ENCODE peak calls at places on chromosomes 11 and 22, in five cellular contexts. Y, U, A, M and W are unnamed samples.
A peak's percentile ranks its signal among the peaks of the same experiment; 100 is the strongest.

GRCh38 chr11:129041611-129042018 is 98.9 kb upstream of the TP53AIP1 start:
- ATAC-seq in Y (no peak), A (peak; percentile 83), M (no peak), U (no peak), W (no peak)

GRCh38 chr11:30936476-30936875 is 350.3 kb upstream of the MPPED2 start:
- ATAC-seq in U (no peak), A (no peak), M (no peak), Y (no peak), W (no peak)

GRCh38 chr11:27194976-27195375 is 154.4 kb downstream of the BBOX1 start:
- ATAC-seq in U (no peak), M (no peak), Y (no peak), A (no peak), W (no peak)

GRCh38 chr11:128472128-128473110 is 114.9 kb downstream of the ETS1 start:
- ATAC-seq in M (peak; percentile 33), Y (peak; percentile 10), A (peak; percentile 36), U (no peak), W (no peak)

GRCh38 chr11:36037031-36037430 is 93.2 kb downstream of the LDLRAD3 start:
- ATAC-seq in M (no peak), U (no peak), A (no peak), Y (no peak), W (no peak)

GRCh38 chr11:130162733-130163132 is 3.2 kb downstream of the ST14 start:
- ATAC-seq in Y (no peak), U (no peak), M (no peak), A (no peak), W (no peak)

GRCh38 chr11:121337078-121337477 is 44.5 kb downstream of the SC5D start:
- ATAC-seq in A (no peak), U (no peak), Y (no peak), M (no peak), W (no peak)

GRCh38 chr11:110128161-110128560 is 35.0 kb downstream of the ZC3H12C start:
- ATAC-seq in A (peak; percentile 73), M (no peak), U (peak; percentile 54), Y (no peak), W (no peak)

GRCh38 chr11:10561043-10561818 is 7.2 kb downstream of the LYVE1 start:
- ATAC-seq in A (peak; percentile 35), U (peak; percentile 74), M (no peak), Y (no peak), W (no peak)

GRCh38 chr22:45600791-45601730 is 70.6 kb upstream of the ATXN10 start:
- ATAC-seq in U (no peak), A (no peak), Y (no peak), M (no peak), W (peak; percentile 64)

GRCh38 chr22:45603631-45604030 is 68.0 kb upstream of the ATXN10 start:
- ATAC-seq in A (no peak), U (peak; percentile 10), Y (no peak), M (no peak), W (no peak)

GRCh38 chr22:45602004-45602733 is 69.5 kb upstream of the ATXN10 start:
- ATAC-seq in Y (no peak), A (no peak), M (no peak), U (no peak), W (no peak)

GRCh38 chr22:45604239-45604711 is 67.4 kb upstream of the ATXN10 start:
- ATAC-seq in U (peak; percentile 61), M (no peak), A (no peak), Y (no peak), W (peak; percentile 1)

GRCh38 chr22:45602824-45603301 is 68.8 kb upstream of the ATXN10 start:
- ATAC-seq in Y (no peak), U (peak; percentile 44), M (no peak), A (peak; percentile 56), W (peak; percentile 17)
- H3K4me3 ChIP-seq in Y (no peak overlapping the region), U (no peak overlapping the region), M (no peak overlapping the region), A (no peak overlapping the region), W (no peak overlapping the region)

GRCh38 chr11:102456381-102456780 is 3.8 kb upstream of the TMEM123 start:
- ATAC-seq in Y (no peak), M (no peak), U (no peak), A (no peak), W (no peak)

GRCh38 chr11:102452461-102453285 is at the start of gene TMEM123:
- ATAC-seq in M (peak; percentile 72), U (peak; percentile 86), Y (peak; percentile 64), A (peak; percentile 87), W (peak; percentile 88)

GRCh38 chr11:102453286-102453797 is 777 bp upstream of the TMEM123 start:
- ATAC-seq in Y (no peak), U (peak; percentile 3), A (peak; percentile 6), M (peak; percentile 4), W (no peak)

GRCh38 chr11:102451693-102452460 is 688 bp downstream of the TMEM123 start:
- ATAC-seq in U (peak; percentile 76), Y (peak; percentile 76), A (peak; percentile 65), M (peak; percentile 54), W (peak; percentile 60)

DNA sequence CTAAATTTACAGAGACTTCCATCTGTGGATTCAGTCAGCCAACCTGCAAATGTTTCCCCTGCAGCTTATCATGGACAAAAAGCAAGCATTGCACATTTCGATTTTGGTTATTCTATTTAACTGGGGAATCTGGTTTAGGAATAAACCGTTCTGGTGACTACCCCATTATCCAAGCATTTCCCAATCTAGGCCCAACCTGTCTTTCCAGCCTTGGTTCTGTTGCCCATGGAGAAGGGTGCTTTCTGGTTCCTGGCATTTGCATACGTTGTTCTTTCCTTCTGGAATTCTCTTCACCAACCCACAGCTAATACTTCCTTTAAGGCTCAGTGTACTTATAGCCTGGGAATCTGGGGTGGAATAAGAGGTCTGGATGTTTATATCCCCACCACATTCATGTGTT is 1.4 kb upstream of the TMEM123 start:
- ATAC-seq in A (no peak), Y (no peak), M (no peak), U (no peak), W (no peak)
- H3K4me3 ChIP-seq in A (no peak overlapping the region), Y (no peak overlapping the region), M (no peak overlapping the region), U (no peak overlapping the region), W (no peak overlapping the region)

GRCh38 chr11:64564947-64565889 is 25.8 kb upstream of the SLC22A12 start:
- ATAC-seq in U (peak; percentile 44), M (no peak), Y (no peak), A (peak; percentile 54), W (no peak)

GRCh38 chr11:64564419-64564818 is 26.6 kb upstream of the SLC22A12 start:
- ATAC-seq in M (no peak), U (no peak), Y (no peak), A (no peak), W (no peak)

GRCh38 chr11:64568041-64568571 is 22.9 kb upstream of the SLC22A12 start:
- ATAC-seq in Y (no peak), U (no peak), M (no peak), A (no peak), W (no peak)

GRCh38 chr11:64566915-64567882 is 23.8 kb upstream of the SLC22A12 start:
- ATAC-seq in M (no peak), U (peak; percentile 51), A (no peak), Y (no peak), W (peak; percentile 12)

GRCh38 chr11:64566042-64566914 is 24.7 kb upstream of the SLC22A12 start:
- ATAC-seq in Y (no peak), U (peak; percentile 88), A (peak; percentile 50), M (peak; percentile 34), W (peak; percentile 82)
- H3K4me3 ChIP-seq in Y (no peak overlapping the region), U (peak overlapping the region; percentile 17), A (peak overlapping the region; percentile 29), M (no peak overlapping the region), W (no peak overlapping the region)

GRCh38 chr11:19844012-19844411 is 131.4 kb downstream of the NAV2 start:
- ATAC-seq in M (no peak), U (no peak), Y (no peak), A (no peak), W (no peak)

GRCh38 chr11:19843106-19843505 is 130.5 kb downstream of the NAV2 start:
- ATAC-seq in U (no peak), A (no peak), Y (no peak), M (no peak), W (no peak)

GRCh38 chr11:19844806-19845205 is 132.2 kb downstream of the NAV2 start:
- ATAC-seq in Y (no peak), M (no peak), A (no peak), U (no peak), W (no peak)

GRCh38 chr11:19845633-19846032 is 133.0 kb downstream of the NAV2 start:
- ATAC-seq in A (no peak), Y (no peak), M (no peak), U (no peak), W (no peak)

GRCh38 chr11:19842505-19842904 is 129.9 kb downstream of the NAV2 start:
- ATAC-seq in U (no peak), M (no peak), Y (no peak), A (no peak), W (no peak)
- H3K4me3 ChIP-seq in U (no peak overlapping the region), M (no peak overlapping the region), Y (no peak overlapping the region), A (no peak overlapping the region), W (no peak overlapping the region)

DNA sequence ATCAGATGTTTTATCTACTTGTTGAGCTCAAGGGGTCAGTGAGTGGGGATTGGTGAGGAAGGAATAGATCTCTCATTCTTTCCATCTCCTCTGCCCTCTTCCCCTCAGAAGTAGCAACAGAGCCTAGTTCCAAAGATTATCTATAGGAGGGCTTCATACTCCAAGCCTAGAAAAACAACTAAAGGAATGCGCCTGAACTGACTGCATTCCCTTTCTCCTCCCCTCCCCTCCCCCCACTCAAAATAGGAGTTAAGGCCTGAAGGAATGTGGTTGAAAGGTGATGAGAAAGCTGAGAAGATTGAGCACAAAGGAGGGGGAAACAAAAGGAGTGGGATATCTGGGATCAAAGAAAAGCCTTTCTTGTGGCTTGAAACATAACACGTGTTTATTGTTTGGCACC is 10.5 kb downstream of the EMSY start:
- ATAC-seq in M (no peak), U (no peak), A (no peak), Y (no peak), W (no peak)
- H3K4me3 ChIP-seq in M (no peak overlapping the region), U (no peak overlapping the region), A (no peak overlapping the region), Y (no peak overlapping the region), W (no peak overlapping the region)

GRCh38 chr11:126113012-126113411 is 50.3 kb upstream of the CDON start:
- ATAC-seq in A (no peak), M (no peak), Y (no peak), U (no peak), W (no peak)
- H3K4me3 ChIP-seq in A (no peak overlapping the region), M (no peak overlapping the region), Y (no peak overlapping the region), U (no peak overlapping the region), W (no peak overlapping the region)

DNA sequence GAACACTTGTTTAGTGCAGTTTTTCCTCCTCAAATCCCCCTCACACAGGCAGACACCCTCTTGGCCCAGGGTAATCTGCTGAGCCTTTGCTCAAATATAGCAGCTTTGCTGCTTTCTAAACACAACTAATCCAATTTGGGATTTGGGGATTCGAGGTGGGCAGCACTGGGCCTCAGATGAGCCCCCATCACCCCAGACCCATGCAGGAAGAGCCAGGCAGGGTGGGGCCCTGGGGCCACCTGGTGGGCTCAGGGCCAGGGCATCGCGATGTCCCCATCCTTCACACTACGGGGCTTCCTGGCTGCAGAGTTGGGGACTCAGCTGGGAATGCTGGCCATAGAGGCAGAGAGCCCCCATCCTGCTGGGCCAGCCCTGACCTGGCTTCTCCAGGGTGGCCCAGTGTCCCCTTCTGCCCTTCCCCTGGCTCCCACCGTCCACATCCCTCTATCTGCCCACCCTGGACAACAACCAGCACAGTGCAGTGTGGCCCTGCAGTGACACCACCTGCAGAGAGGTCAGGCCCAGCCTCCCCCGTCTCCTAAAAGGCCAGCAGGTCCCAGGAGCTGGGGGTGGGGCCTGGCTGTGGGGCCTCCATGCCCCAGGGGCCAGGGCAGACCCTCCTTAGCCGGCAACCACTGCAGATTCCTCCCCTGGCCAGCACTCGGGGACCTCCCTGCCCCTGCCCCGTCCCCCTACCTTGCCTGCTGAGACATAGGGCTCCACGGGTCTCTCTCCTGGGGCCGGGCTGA is 56.6 kb upstream of the CCDC188 start:
- ATAC-seq in Y (no peak), M (no peak), A (no peak), U (no peak), W (no peak)
- H3K4me3 ChIP-seq in Y (peak overlapping the region; percentile 77), M (peak overlapping the region; percentile 86), A (no peak overlapping the region), U (peak overlapping the region; percentile 64), W (peak overlapping the region; percentile 60)